ENCODE peak calls at places on chromosomes 16 and 17, in six cellular contexts. E is mesenteric fat pad, R is Calu3, I is skeletal muscle cell, U is astrocyte, K is HTR-8/SVneo. C is an unnamed sample.

GRCh38 chr17:28610372-28610771 is 3.6 kb downstream of the RSKR start:
- DNase-seq in U (no peak), R (no peak), K (no peak), E (peak; percentile 73), I (no peak), C (no peak)

GRCh38 chr17:14143678-14144077 is 74.4 kb downstream of the COX10 start:
- DNase-seq in K (no peak), E (no peak), U (peak; percentile 17), I (peak; percentile 17), R (peak; percentile 54), C (no peak)

GRCh38 chr16:81468269-81468902 is 23.8 kb downstream of the CMIP start:
- DNase-seq in K (no peak), U (no peak), I (no peak), E (no peak), R (no peak), C (no peak)

GRCh38 chr17:6366144-6366755 is 68.7 kb downstream of the AIPL1 start:
- DNase-seq in I (no peak), K (no peak), U (peak; percentile 77), E (no peak), R (no peak), C (no peak)

GRCh38 chr17:81339180-81339501 is 44.0 kb upstream of the SLC38A10 start:
- DNase-seq in E (no peak), I (no peak), R (no peak), K (no peak), U (no peak), C (no peak)

GRCh38 chr17:66985338-66985737 is 20.8 kb downstream of the CACNG4 start:
- DNase-seq in K (no peak), U (no peak), I (no peak), E (no peak), R (no peak), C (no peak)

GRCh38 chr16:53754938-53755910 is 51.3 kb downstream of the FTO start:
- DNase-seq in R (peak; percentile 80), I (peak; percentile 36), E (no peak), K (no peak), U (peak; percentile 84), C (no peak)

GRCh38 chr17:75937652-75938051 is 3.2 kb downstream of the FBF1 start:
- DNase-seq in U (no peak), K (no peak), R (no peak), I (no peak), E (peak; percentile 55), C (no peak)

GRCh38 chr17:50145532-50146229 is 4.8 kb downstream of the PPP1R9B start:
- DNase-seq in U (no peak), E (no peak), R (no peak), I (no peak), K (no peak), C (no peak)

GRCh38 chr17:78124081-78124835 is 4.3 kb downstream of the TMC6 start:
- DNase-seq in I (no peak), R (no peak), K (no peak), U (no peak), E (no peak), C (peak; percentile 46)

GRCh38 chr16:75012380-75013081 is 13.7 kb downstream of the ZNRF1 start:
- DNase-seq in K (no peak), R (no peak), E (no peak), I (no peak), U (no peak), C (no peak)

GRCh38 chr17:28953444-28954118 is 2.3 kb upstream of the PHF12 start:
- DNase-seq in U (no peak), K (peak; percentile 63), E (peak; percentile 59), I (no peak), R (peak; percentile 56), C (peak; percentile 64)

GRCh38 chr16:79018952-79019506 is 581.5 kb downstream of the MAF start:
- DNase-seq in I (no peak), K (no peak), U (no peak), R (no peak), E (peak; percentile 45), C (no peak)

GRCh38 chr17:30084773-30085172 is 31.8 kb upstream of the NSRP1 start:
- DNase-seq in U (no peak), R (no peak), K (no peak), E (no peak), I (no peak), C (no peak)

GRCh38 chr17:81419333-81419885 is 24.2 kb downstream of the BAHCC1 start:
- DNase-seq in U (peak; percentile 90), E (peak; percentile 97), I (peak; percentile 94), R (peak; percentile 68), K (peak; percentile 91), C (peak; percentile 77)

GRCh38 chr17:57562231-57562630 is 182.9 kb downstream of the CCDC182 start:
- DNase-seq in E (no peak), U (no peak), R (no peak), K (no peak), I (no peak), C (no peak)

GRCh38 chr16:87057951-87058560 is 259.1 kb downstream of the C16orf95 start:
- DNase-seq in R (no peak), I (no peak), U (no peak), E (peak; percentile 82), K (no peak), C (peak; percentile 35)

GRCh38 chr16:66608241-66609138 is 4.0 kb downstream of the CMTM3 start:
- DNase-seq in K (peak; percentile 96), U (peak; percentile 85), R (peak; percentile 97), E (no peak), I (peak; percentile 45), C (peak; percentile 90)

GRCh38 chr16:67087803-67088202 is 21.9 kb upstream of the PHAF1 start:
- DNase-seq in K (no peak), U (no peak), R (no peak), E (no peak), I (no peak), C (no peak)

GRCh38 chr17:2070241-2071023 is 15.5 kb downstream of the HIC1 start:
- DNase-seq in R (no peak), U (no peak), I (no peak), E (no peak), K (no peak), C (peak; percentile 90)

GRCh38 chr16:17475104-17475503 is 4.3 kb upstream of the XYLT1 start:
- DNase-seq in I (no peak), E (no peak), U (no peak), R (no peak), K (no peak), C (no peak)

GRCh38 chr17:49873466-49873865 is 25.6 kb upstream of the TAC4 start:
- DNase-seq in U (no peak), K (no peak), I (no peak), R (no peak), E (no peak), C (no peak)

GRCh38 chr17:3167574-3167973 is 29.7 kb upstream of the OR1A2 start:
- DNase-seq in R (no peak), U (no peak), E (no peak), I (no peak), K (no peak), C (no peak)

GRCh38 chr16:56841233-56841632 is 23.8 kb upstream of the SLC12A3 start:
- DNase-seq in E (no peak), K (no peak), R (no peak), U (no peak), I (no peak), C (no peak)

GRCh38 chr16:3152273-3153076 is 17.6 kb downstream of the ZNF213 start:
- DNase-seq in E (no peak), U (peak; percentile 82), R (peak; percentile 98), I (peak; percentile 58), K (peak; percentile 73), C (peak; percentile 80)

GRCh38 chr17:6657633-6658287 is 6.2 kb downstream of the C17orf100 start:
- DNase-seq in U (no peak), K (no peak), I (no peak), E (no peak), R (no peak), C (no peak)

GRCh38 chr17:29927546-29927945 is 2.5 kb downstream of the SSH2 start:
- DNase-seq in R (no peak), E (no peak), K (no peak), I (no peak), U (peak; percentile 3), C (no peak)

GRCh38 chr17:3904486-3904885 is 11.6 kb upstream of the CAMKK1 start:
- DNase-seq in R (no peak), K (no peak), E (no peak), U (no peak), I (no peak), C (no peak)

GRCh38 chr17:60888812-60889709 is 211.4 kb downstream of the BCAS3 start:
- DNase-seq in I (no peak), K (no peak), R (no peak), U (peak; percentile 10), E (no peak), C (no peak)

GRCh38 chr16:10870137-10870776 is 6.7 kb upstream of the CIITA start:
- DNase-seq in U (no peak), R (no peak), E (peak; percentile 35), I (no peak), K (no peak), C (no peak)

GRCh38 chr16:69482410-69482951 is 58.1 kb downstream of the CYB5B start:
- DNase-seq in I (peak; percentile 73), E (no peak), K (no peak), U (peak; percentile 58), R (no peak), C (no peak)

GRCh38 chr17:47853616-47854015 is 2.7 kb upstream of the SP6 start:
- DNase-seq in I (no peak), U (no peak), E (no peak), K (no peak), R (no peak), C (no peak)

GRCh38 chr17:70278846-70279465 is 109.6 kb downstream of the KCNJ2 start:
- DNase-seq in E (no peak), I (no peak), K (no peak), R (no peak), U (no peak), C (no peak)

GRCh38 chr16:79301036-79301435 is 299.5 kb downstream of the MAF start:
- DNase-seq in U (no peak), I (no peak), R (no peak), K (no peak), E (no peak), C (no peak)

GRCh38 chr16:70588565-70588964 is 57.8 kb upstream of the IL34 start:
- DNase-seq in I (no peak), E (no peak), R (no peak), U (peak; percentile 38), K (no peak), C (no peak)

GRCh38 chr17:73520369-73520761 is 123.9 kb downstream of the SDK2 start:
- DNase-seq in U (no peak), E (no peak), K (no peak), R (no peak), I (no peak), C (no peak)

GRCh38 chr17:1709403-1709891 is 730 bp downstream of the TLCD2 start:
- DNase-seq in I (no peak), K (no peak), R (no peak), E (no peak), U (no peak), C (peak; percentile 60)

GRCh38 chr16:1909661-1910231 is 8.5 kb downstream of the HS3ST6 start:
- DNase-seq in I (no peak), E (no peak), U (no peak), K (no peak), R (no peak), C (no peak)

GRCh38 chr16:80027007-80027965 is 426.7 kb upstream of the MAF start:
- DNase-seq in E (no peak), K (peak; percentile 97), R (peak; percentile 91), I (peak; percentile 80), U (peak; percentile 95), C (peak; percentile 55)